ENCODE peak calls at places on chromosomes 7 and 10, in six cellular contexts. R is LoVo, Z is NCI-H187, L is lower lobe of right lung, U is NCI-H748 treated with DMSO at 0.1 percent for 48 hours, E is Right ventricle myocardium superior. W is an unnamed sample.

GRCh38 chr7:135320277-135320676 is 86.6 kb downstream of the STRA8 start:
- DNase-seq in R (peak; percentile 55), Z (no peak), L (peak; percentile 63), U (no peak), E (peak; percentile 87), W (peak; percentile 66)

GRCh38 chr7:31129067-31129466 is 77.0 kb downstream of the ADCYAP1R1 start:
- DNase-seq in R (no peak), Z (no peak), L (no peak), U (no peak), E (no peak), W (no peak)

GRCh38 chr10:43203491-43204393 is 63.1 kb downstream of the RASGEF1A start:
- DNase-seq in R (no peak), Z (peak; percentile 55), L (peak; percentile 65), U (no peak), E (peak; percentile 40), W (peak; percentile 61)

GRCh38 chr7:101553018-101553770 is 75.9 kb downstream of the MYL10 start:
- DNase-seq in R (no peak), Z (no peak), L (no peak), U (no peak), E (no peak), W (no peak)

GRCh38 chr10:71649631-71650030 is 69.9 kb downstream of the C10orf105 start:
- DNase-seq in R (no peak), Z (no peak), L (no peak), U (no peak), E (no peak), W (no peak)

GRCh38 chr7:26815452-26815851 is 48.9 kb downstream of the SKAP2 start:
- DNase-seq in R (no peak), Z (no peak), L (no peak), U (no peak), E (no peak), W (no peak)

GRCh38 chr10:5103481-5103880 is 9.3 kb downstream of the AKR1C3 start:
- DNase-seq in R (no peak), Z (no peak), L (no peak), U (no peak), E (no peak), W (no peak)

GRCh38 chr7:5177060-5177459 is 13.0 kb upstream of the WIPI2 start:
- DNase-seq in R (peak; percentile 22), Z (no peak), L (peak; percentile 60), U (no peak), E (peak; percentile 88), W (no peak)

GRCh38 chr10:29798876-29799690 is 164.3 kb upstream of the SVIL start:
- DNase-seq in R (no peak), Z (no peak), L (no peak), U (no peak), E (no peak), W (no peak)

GRCh38 chr7:122268101-122268500 is 36.4 kb downstream of the FEZF1 start:
- DNase-seq in R (no peak), Z (no peak), L (no peak), U (no peak), E (no peak), W (peak; percentile 6)

GRCh38 chr10:58282615-58283014 is 13.7 kb downstream of the CISD1 start:
- DNase-seq in R (no peak), Z (no peak), L (no peak), U (no peak), E (no peak), W (no peak)

GRCh38 chr7:83468251-83468739 is 180.6 kb downstream of the SEMA3E start:
- DNase-seq in R (peak; percentile 94), Z (no peak), L (peak; percentile 59), U (no peak), E (peak; percentile 59), W (peak; percentile 21)

GRCh38 chr10:33501161-33501560 is 166.7 kb upstream of the NRP1 start:
- DNase-seq in R (no peak), Z (no peak), L (no peak), U (no peak), E (no peak), W (no peak)

GRCh38 chr7:125468855-125469174 is 539.2 kb upstream of the POT1 start:
- DNase-seq in R (no peak), Z (no peak), L (no peak), U (no peak), E (no peak), W (no peak)

GRCh38 chr10:123878666-123879311 is 12.8 kb downstream of the CPXM2 start:
- DNase-seq in R (no peak), Z (no peak), L (no peak), U (no peak), E (no peak), W (no peak)

GRCh38 chr10:98577168-98577567 is 130.4 kb upstream of the HPS1 start:
- DNase-seq in R (no peak), Z (no peak), L (no peak), U (peak; percentile 9), E (no peak), W (no peak)

W was measured in DMS153.